ENCODE peak calls at places on chromosome 5, in four cellular contexts. J is cardiac muscle cell, B is NT2/D1, N is adrenal gland. O is an unnamed sample. For H3K4me1, the result is how much of the 10 kb centered on the place peaks cover.

GRCh38 chr5:128637031-128637430 is 99.0 kb upstream of the FBN2 start:
- DNase-seq in J (no peak), B (no peak), N (no peak), O (no peak)

GRCh38 chr5:33162057-33162456 is 278.7 kb upstream of the TARS1 start:
- DNase-seq in J (no peak), B (no peak), N (no peak), O (no peak)

GRCh38 chr5:285991-286557 is 14.6 kb downstream of the PDCD6 start:
- DNase-seq in J (no peak), B (no peak), N (no peak), O (no peak)

GRCh38 chr5:60597570-60597969 is 102.4 kb downstream of the DEPDC1B start:
- DNase-seq in J (no peak), B (no peak), N (no peak), O (no peak)

GRCh38 chr5:65927497-65928340 is 1.3 kb downstream of the ERBIN start:
- DNase-seq in J (peak), B (no peak), N (no peak), O (no peak)

GRCh38 chr5:126055348-126055729 is 367.9 kb upstream of the GRAMD2B start:
- DNase-seq in J (no peak), B (no peak), N (no peak), O (no peak)

GRCh38 chr5:94025788-94026473 is 284.5 kb upstream of the POU5F2 start:
- DNase-seq in J (no peak), B (no peak), N (no peak), O (no peak)

GRCh38 chr5:2903451-2904395 is 152.2 kb upstream of the IRX2 start:
- DNase-seq in J (no peak), B (no peak), N (no peak), O (no peak)

GRCh38 chr5:69492391-69493234 is at the start of gene OCLN:
- DNase-seq in J (peak), B (peak), N (no peak), O (peak)

GRCh38 chr5:81825237-81825636 is 74.3 kb upstream of the SSBP2 start:
- DNase-seq in J (peak), B (no peak), N (peak), O (peak)

GRCh38 chr5:32928761-32929160 is 217.6 kb downstream of the NPR3 start:
- DNase-seq in J (no peak), B (no peak), N (no peak), O (no peak)

GRCh38 chr5:149532413-149532812 is 18.8 kb downstream of the CSNK1A1 start:
- DNase-seq in J (no peak), B (no peak), N (no peak), O (no peak)

GRCh38 chr5:82584631-82585030 is 306.5 kb upstream of the RPS23 start:
- DNase-seq in J (no peak), B (no peak), N (no peak), O (peak)

GRCh38 chr5:65479527-65479926 is 2.2 kb downstream of the ADAMTS6 start:
- DNase-seq in J (no peak), B (no peak), N (no peak), O (no peak)

GRCh38 chr5:150521522-150521817 is 13.5 kb downstream of the NDST1 start:
- DNase-seq in J (no peak), B (no peak), N (no peak), O (no peak)

GRCh38 chr5:458547-459353 is 15.8 kb downstream of the EXOC3 start:
- DNase-seq in J (no peak), B (no peak), N (no peak), O (no peak)

GRCh38 chr5:170429014-170429413 is 39.8 kb upstream of the KCNMB1 start:
- DNase-seq in J (no peak), B (no peak), N (no peak), O (no peak)

GRCh38 chr5:52947208-52947607 is 41.9 kb upstream of the ITGA2 start:
- DNase-seq in J (no peak), B (no peak), N (no peak), O (no peak)

GRCh38 chr5:10699987-10700386 is 61.0 kb downstream of the DAP start:
- DNase-seq in J (no peak), B (no peak), N (no peak), O (no peak)

GRCh38 chr5:123028222-123028621 is 8.3 kb downstream of the PPIC start:
- DNase-seq in J (no peak), B (no peak), N (no peak), O (peak)

GRCh38 chr5:37005946-37006540 is 129.5 kb downstream of the NIPBL start:
- DNase-seq in J (peak), B (no peak), N (no peak), O (no peak)

GRCh38 chr5:61055434-61056006 is 106.7 kb downstream of the SMIM15 start:
- DNase-seq in J (peak), B (peak), N (no peak), O (no peak)

GRCh38 chr5:180291943-180292831 is at the start of gene MAPK9:
- DNase-seq in J (peak), B (peak), N (peak), O (peak)

GRCh38 chr5:148910686-148911361 is 84.4 kb downstream of the ADRB2 start:
- DNase-seq in J (no peak), B (no peak), N (no peak), O (peak)

GRCh38 chr5:77494935-77495334 is 2.8 kb upstream of the WDR41 start:
- DNase-seq in J (no peak), B (no peak), N (no peak), O (no peak)

GRCh38 chr5:154311362-154311761 is 120.8 kb downstream of the GALNT10 start:
- DNase-seq in J (no peak), B (no peak), N (peak), O (no peak)

GRCh38 chr5:126490167-126490937 is 67.1 kb downstream of the GRAMD2B start:
- DNase-seq in J (no peak), B (peak), N (no peak), O (no peak)

GRCh38 chr5:108911055-108911454 is 163.4 kb downstream of the FER start:
- DNase-seq in J (no peak), B (no peak), N (no peak), O (no peak)

GRCh38 chr5:6587171-6587570 is 45.7 kb downstream of the NSUN2 start:
- DNase-seq in J (no peak), B (no peak), N (no peak), O (no peak)

GRCh38 chr5:33068786-33069185 is 357.7 kb downstream of the NPR3 start:
- DNase-seq in J (no peak), B (no peak), N (no peak), O (no peak)

GRCh38 chr5:9852686-9853085 is 222.5 kb upstream of the TAS2R1 start:
- DNase-seq in J (no peak), B (no peak), N (no peak), O (no peak)

GRCh38 chr5:3347741-3348140 is 247.9 kb upstream of the IRX1 start:
- DNase-seq in J (no peak), B (no peak), N (no peak), O (no peak)

GRCh38 chr5:95066048-95066447 is 218.8 kb downstream of the MCTP1 start:
- DNase-seq in J (no peak), B (no peak), N (no peak), O (no peak)

GRCh38 chr5:139458580-139459407 is 3.7 kb downstream of the ECSCR start:
- DNase-seq in J (no peak), B (no peak), N (no peak), O (peak)

GRCh38 chr5:177601126-177601525 is 1.2 kb downstream of the B4GALT7 start:
- DNase-seq in J (no peak), B (no peak), N (no peak), O (no peak)

GRCh38 chr5:17415282-17415681 is 82.7 kb upstream of the TAF11L2 start:
- DNase-seq in J (no peak), B (no peak), N (no peak), O (no peak)

GRCh38 chr5:85077581-85077980 is 692.9 kb upstream of the EDIL3 start:
- DNase-seq in J (no peak), B (no peak), N (no peak), O (no peak)

GRCh38 chr5:430214-430925 is 12.6 kb upstream of the EXOC3 start:
- DNase-seq in J (no peak), B (no peak), N (peak), O (no peak)

GRCh38 chr5:134411228-134411545 is 494 bp downstream of the CDKN2AIPNL start:
- DNase-seq in J (no peak), B (no peak), N (no peak), O (no peak)

GRCh38 chr5:134411546-134412266 is at the start of gene CDKN2AIPNL:
- DNase-seq in J (peak), B (peak), N (peak), O (peak)

GRCh38 chr5:134413046-134413445 is 1.4 kb upstream of the CDKN2AIPNL start:
- DNase-seq in J (no peak), B (no peak), N (no peak), O (no peak)

GRCh38 chr5:134409321-134409720 is 2.4 kb downstream of the CDKN2AIPNL start:
- DNase-seq in J (no peak), B (no peak), N (no peak), O (no peak)

DNA sequence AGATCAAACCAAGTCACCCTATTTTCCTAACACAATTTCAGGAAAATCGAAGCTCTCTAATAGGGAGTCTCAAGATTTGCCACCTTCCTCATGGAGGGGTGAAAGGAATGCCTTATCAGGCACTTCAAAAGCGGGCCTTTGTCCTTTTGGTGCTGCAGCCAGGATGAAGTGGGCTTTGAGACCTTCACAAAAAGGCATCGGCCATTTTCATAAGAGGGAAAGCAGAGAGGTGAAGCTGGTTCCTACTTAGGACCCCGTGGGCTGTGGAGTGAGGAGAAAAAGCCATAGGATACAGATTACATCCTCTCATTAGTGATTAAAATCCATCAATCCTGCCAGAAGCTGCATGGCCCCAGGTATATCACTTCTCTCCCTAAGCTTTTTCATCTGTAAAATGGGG is 859 bp downstream of the CDKN2AIPNL start:
- DNase-seq in J (no peak), B (no peak), N (no peak), O (no peak)
- H3K4me1 ChIP-seq in J (under half), B (under half), N (under half), O (under half)

DNA sequence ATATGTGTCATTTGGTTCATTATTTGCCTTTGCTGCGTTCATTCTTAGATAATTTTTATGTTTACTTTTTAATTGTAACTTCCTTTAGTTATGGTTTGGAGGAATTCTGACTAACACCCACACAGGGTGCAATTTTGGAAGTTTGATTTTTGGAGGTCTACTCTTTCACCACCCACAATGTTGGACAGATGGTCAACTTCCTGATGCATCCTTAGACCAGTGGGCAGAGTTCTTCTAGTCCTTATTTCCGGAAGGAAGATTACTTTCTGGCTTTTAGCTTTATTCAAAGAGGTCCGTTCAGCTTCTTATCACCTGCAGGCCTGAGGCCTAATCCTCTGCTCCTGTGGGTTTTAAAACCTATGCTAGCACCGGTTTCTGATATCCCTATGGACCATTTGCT is 126.7 kb downstream of the MTX3 start:
- DNase-seq in J (no peak), B (no peak), N (no peak), O (no peak)
- H3K4me1 ChIP-seq in J (under half), B (under half), N (under half), O (under half)

GRCh38 chr5:124677999-124678385 is 68.4 kb downstream of the ZNF608 start:
- DNase-seq in J (no peak), B (no peak), N (no peak), O (no peak)
- H3K4me1 ChIP-seq in J (half or more), B (under half), N (under half), O (under half)

DNA sequence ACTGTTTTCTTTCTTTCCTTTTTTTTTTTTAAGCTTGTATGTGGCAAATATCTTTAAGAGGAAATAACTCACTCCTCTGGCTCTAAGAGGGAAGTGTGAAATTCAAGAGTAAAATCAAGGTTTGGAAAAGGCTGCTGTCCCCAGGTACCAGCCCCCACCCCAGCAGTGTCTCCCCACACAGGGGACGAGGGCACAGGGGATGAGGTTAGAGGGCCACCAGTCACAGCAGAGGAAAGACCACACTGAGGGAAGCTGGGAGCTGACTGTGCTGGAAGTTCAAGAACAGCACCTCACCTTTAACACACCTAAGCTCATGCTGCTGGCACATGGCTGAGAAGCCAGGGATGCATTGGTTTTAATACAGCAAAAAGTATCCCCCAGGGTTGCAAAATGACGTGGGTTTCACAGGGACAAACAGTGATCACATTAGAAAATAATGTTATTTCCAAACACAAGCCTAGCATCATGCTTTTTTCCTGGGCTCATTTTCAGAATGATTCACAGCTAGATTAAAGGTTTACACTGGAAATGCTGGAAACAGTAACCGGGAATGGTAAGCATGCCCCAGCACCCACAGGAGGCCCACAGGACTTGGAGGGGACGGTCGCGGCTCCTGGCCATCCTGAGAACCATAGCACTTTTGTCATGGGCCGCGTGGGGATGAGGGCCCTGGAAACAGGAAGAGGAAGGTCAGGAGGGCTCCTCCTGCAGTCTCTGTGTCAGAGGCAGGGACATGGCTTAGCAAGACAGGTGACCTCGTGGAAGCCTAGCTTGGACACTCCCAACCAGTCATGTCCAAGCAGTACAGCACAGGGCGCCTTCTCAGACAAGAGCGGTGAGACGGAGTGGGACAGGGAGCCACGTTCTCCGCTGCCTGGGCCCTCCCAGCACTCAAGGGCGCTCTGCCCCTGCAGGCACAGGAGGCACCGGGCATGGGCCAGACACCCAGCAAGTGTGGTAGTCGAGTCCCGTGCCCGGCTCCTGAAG is 6.9 kb downstream of the LPCAT1 start:
- DNase-seq in J (no peak), B (no peak), N (peak), O (peak)
- H3K4me1 ChIP-seq in J (under half), B (under half), N (under half), O (under half)

DNA sequence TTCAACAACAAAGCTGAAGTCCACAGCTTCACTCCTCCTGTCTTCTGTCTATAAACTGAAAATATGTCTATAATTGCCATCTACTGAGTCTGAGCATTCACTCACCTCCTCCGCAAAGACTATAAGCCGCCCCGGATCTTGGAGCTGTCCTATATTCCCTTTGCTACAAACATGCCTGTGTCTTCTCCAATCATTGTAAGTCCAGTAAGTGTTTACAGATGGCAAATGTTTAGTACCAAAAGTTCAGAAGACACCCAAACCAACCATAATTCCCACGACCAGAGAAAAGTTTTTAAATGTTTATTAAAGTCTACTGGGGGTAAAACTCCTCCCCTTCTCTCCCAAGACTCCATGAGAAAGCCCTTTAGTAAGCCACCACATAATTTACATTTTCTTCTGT is 80.9 kb downstream of the EBF1 start:
- DNase-seq in J (no peak), B (no peak), N (no peak), O (no peak)
- H3K4me1 ChIP-seq in J (under half), B (under half), N (under half), O (under half)

GRCh38 chr5:147384346-147385193 is 125.3 kb downstream of the DPYSL3 start:
- DNase-seq in J (no peak), B (no peak), N (no peak), O (no peak)

GRCh38 chr5:147382776-147383175 is 127.1 kb downstream of the DPYSL3 start:
- DNase-seq in J (no peak), B (no peak), N (no peak), O (peak)

GRCh38 chr5:147377685-147378084 is 132.2 kb downstream of the DPYSL3 start:
- DNase-seq in J (no peak), B (no peak), N (no peak), O (no peak)

GRCh38 chr5:147387109-147387508 is 122.8 kb downstream of the DPYSL3 start:
- DNase-seq in J (no peak), B (no peak), N (no peak), O (no peak)

DNA sequence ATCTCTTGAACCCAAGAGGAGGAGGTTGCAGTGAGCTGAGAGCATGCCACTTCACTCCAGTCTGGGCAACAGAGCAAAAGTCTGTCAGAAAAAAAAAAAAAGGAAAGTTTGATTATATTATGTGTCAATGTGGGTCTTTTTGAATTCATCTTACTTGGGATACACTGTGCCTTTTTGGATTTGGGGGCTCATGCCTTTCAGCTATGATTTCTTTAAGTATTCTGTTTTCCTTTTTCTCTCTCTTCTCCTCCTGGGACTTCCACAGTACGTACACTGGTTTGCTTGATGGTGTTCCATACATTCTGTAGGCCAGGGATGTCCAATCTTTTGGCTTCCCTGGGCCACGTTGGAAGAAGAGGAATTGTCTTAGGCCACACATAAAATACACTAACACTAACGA is 128.3 kb downstream of the DPYSL3 start:
- DNase-seq in J (no peak), B (no peak), N (no peak), O (no peak)
- H3K4me1 ChIP-seq in J (under half), B (under half), N (under half), O (under half)

GRCh38 chr5:87010736-87011135 is 256.9 kb upstream of the RASA1 start:
- DNase-seq in J (no peak), B (no peak), N (no peak), O (no peak)

GRCh38 chr5:87020099-87020934 is 247.4 kb upstream of the RASA1 start:
- DNase-seq in J (peak), B (no peak), N (peak), O (peak)

DNA sequence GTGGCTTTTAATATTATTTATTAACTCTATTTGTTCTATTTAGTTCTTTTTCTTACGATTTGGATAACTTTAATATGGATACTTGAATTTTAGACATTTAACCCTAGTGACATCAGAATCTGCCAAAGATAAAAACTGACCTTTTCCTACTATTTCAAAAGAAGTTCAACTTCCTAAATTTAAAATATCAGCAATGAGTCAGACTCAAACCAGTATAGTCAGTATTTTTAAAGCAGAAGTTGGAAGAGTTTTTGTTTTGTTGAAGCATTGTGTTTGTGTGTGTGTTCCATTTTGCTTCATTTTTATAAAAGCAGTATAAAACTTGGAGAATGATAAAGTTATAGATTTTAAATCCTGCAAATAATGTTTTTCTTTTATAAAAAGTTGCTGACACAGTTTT is 251.8 kb upstream of the RASA1 start:
- DNase-seq in J (no peak), B (no peak), N (no peak), O (no peak)
- H3K4me1 ChIP-seq in J (under half), B (under half), N (under half), O (under half)

GRCh38 chr5:88883059-88883565 is at the start of gene MEF2C:
- DNase-seq in J (peak), B (no peak), N (peak), O (peak)
- H3K4me1 ChIP-seq in J (under half), B (under half), N (under half), O (under half)